ENCODE peak calls at places on chromosomes 12 and 14, in five cellular contexts. One of them, this sample, is unnamed.

GRCh38 chr12:113267621-113268020 is 46.4 kb downstream of the TPCN1 start:
- DNase-seq in stimulated activated CD4-positive, alpha-beta T cell treated with anti-CD3 and anti-CD28 coated beads, Interleukin-12 subunit alpha, Interleukin-12 subunit beta, amount 100 ng/mL, for 4 hours: no peak
- DNase-seq in CD8-positive, alpha-beta T cell: no peak
- DNase-seq in GM03348: no peak
- DNase-seq in body of pancreas: no peak
- DNase-seq in this sample: no peak

GRCh38 chr12:50004696-50005095 is 20.6 kb downstream of the RACGAP1 start:
- DNase-seq in GM03348: no peak
- DNase-seq in CD8-positive, alpha-beta T cell: no peak
- DNase-seq in stimulated activated CD4-positive, alpha-beta T cell treated with anti-CD3 and anti-CD28 coated beads, Interleukin-12 subunit alpha, Interleukin-12 subunit beta, amount 100 ng/mL, for 4 hours: no peak
- DNase-seq in body of pancreas: no peak
- DNase-seq in this sample: no peak

GRCh38 chr14:57833304-57833703 is 32.6 kb downstream of the SLC35F4 start:
- DNase-seq in GM03348: peak
- DNase-seq in stimulated activated CD4-positive, alpha-beta T cell treated with anti-CD3 and anti-CD28 coated beads, Interleukin-12 subunit alpha, Interleukin-12 subunit beta, amount 100 ng/mL, for 4 hours: no peak
- DNase-seq in body of pancreas: peak
- DNase-seq in CD8-positive, alpha-beta T cell: no peak
- DNase-seq in this sample: peak

GRCh38 chr12:12181516-12181915 is 85.3 kb downstream of the LRP6 start:
- DNase-seq in CD8-positive, alpha-beta T cell: no peak
- DNase-seq in stimulated activated CD4-positive, alpha-beta T cell treated with anti-CD3 and anti-CD28 coated beads, Interleukin-12 subunit alpha, Interleukin-12 subunit beta, amount 100 ng/mL, for 4 hours: no peak
- DNase-seq in body of pancreas: no peak
- DNase-seq in GM03348: peak
- DNase-seq in this sample: no peak

GRCh38 chr12:93167841-93168492 is 209.8 kb upstream of the NUDT4 start:
- DNase-seq in stimulated activated CD4-positive, alpha-beta T cell treated with anti-CD3 and anti-CD28 coated beads, Interleukin-12 subunit alpha, Interleukin-12 subunit beta, amount 100 ng/mL, for 4 hours: peak
- DNase-seq in CD8-positive, alpha-beta T cell: no peak
- DNase-seq in body of pancreas: no peak
- DNase-seq in GM03348: no peak
- DNase-seq in this sample: peak

GRCh38 chr12:68614772-68615171 is 4.1 kb downstream of the RAP1B start:
- DNase-seq in CD8-positive, alpha-beta T cell: no peak
- DNase-seq in body of pancreas: no peak
- DNase-seq in GM03348: no peak
- DNase-seq in stimulated activated CD4-positive, alpha-beta T cell treated with anti-CD3 and anti-CD28 coated beads, Interleukin-12 subunit alpha, Interleukin-12 subunit beta, amount 100 ng/mL, for 4 hours: no peak
- DNase-seq in this sample: no peak

GRCh38 chr14:92898732-92899131 is 24.2 kb upstream of the CHGA start:
- DNase-seq in stimulated activated CD4-positive, alpha-beta T cell treated with anti-CD3 and anti-CD28 coated beads, Interleukin-12 subunit alpha, Interleukin-12 subunit beta, amount 100 ng/mL, for 4 hours: no peak
- DNase-seq in CD8-positive, alpha-beta T cell: no peak
- DNase-seq in body of pancreas: no peak
- DNase-seq in GM03348: no peak
- DNase-seq in this sample: no peak

GRCh38 chr14:92863281-92863680 is 59.7 kb upstream of the CHGA start:
- DNase-seq in GM03348: no peak
- DNase-seq in stimulated activated CD4-positive, alpha-beta T cell treated with anti-CD3 and anti-CD28 coated beads, Interleukin-12 subunit alpha, Interleukin-12 subunit beta, amount 100 ng/mL, for 4 hours: no peak
- DNase-seq in CD8-positive, alpha-beta T cell: no peak
- DNase-seq in body of pancreas: no peak
- DNase-seq in this sample: no peak

GRCh38 chr12:114038962-114039361 is 72.8 kb upstream of the RBM19 start:
- DNase-seq in GM03348: no peak
- DNase-seq in body of pancreas: no peak
- DNase-seq in stimulated activated CD4-positive, alpha-beta T cell treated with anti-CD3 and anti-CD28 coated beads, Interleukin-12 subunit alpha, Interleukin-12 subunit beta, amount 100 ng/mL, for 4 hours: no peak
- DNase-seq in CD8-positive, alpha-beta T cell: no peak
- DNase-seq in this sample: no peak

GRCh38 chr14:103597623-103598372 is 31.2 kb upstream of the KLC1 start:
- DNase-seq in CD8-positive, alpha-beta T cell: no peak
- DNase-seq in stimulated activated CD4-positive, alpha-beta T cell treated with anti-CD3 and anti-CD28 coated beads, Interleukin-12 subunit alpha, Interleukin-12 subunit beta, amount 100 ng/mL, for 4 hours: no peak
- DNase-seq in GM03348: peak
- DNase-seq in body of pancreas: no peak
- DNase-seq in this sample: no peak

GRCh38 chr14:27721760-27722159 is 1044.8 kb upstream of the FOXG1 start:
- DNase-seq in body of pancreas: no peak
- DNase-seq in GM03348: no peak
- DNase-seq in CD8-positive, alpha-beta T cell: no peak
- DNase-seq in stimulated activated CD4-positive, alpha-beta T cell treated with anti-CD3 and anti-CD28 coated beads, Interleukin-12 subunit alpha, Interleukin-12 subunit beta, amount 100 ng/mL, for 4 hours: no peak
- DNase-seq in this sample: no peak

GRCh38 chr12:6553051-6553868 is 2.6 kb downstream of the IFFO1 start:
- DNase-seq in CD8-positive, alpha-beta T cell: no peak
- DNase-seq in stimulated activated CD4-positive, alpha-beta T cell treated with anti-CD3 and anti-CD28 coated beads, Interleukin-12 subunit alpha, Interleukin-12 subunit beta, amount 100 ng/mL, for 4 hours: no peak
- DNase-seq in body of pancreas: no peak
- DNase-seq in GM03348: peak
- DNase-seq in this sample: no peak